ENCODE peak calls at places on chromosome 14, in five cellular contexts. M, Q, A, C and S are unnamed samples.
A peak's percentile ranks its signal among the peaks of the same experiment; 100 is the strongest.

GRCh38 chr14:28773917-28774691 is 7.5 kb downstream of the FOXG1 start:
- DNase-seq in M (no peak), Q (no peak), A (no peak), C (peak; percentile 73), S (no peak)

GRCh38 chr14:22898302-22898894 is 15.4 kb downstream of the REM2 start:
- DNase-seq in M (no peak), Q (no peak), A (no peak), C (peak; percentile 91), S (peak; percentile 38)

GRCh38 chr14:20631821-20632389 is 9.6 kb downstream of the OR6S1 start:
- DNase-seq in M (peak; percentile 64), Q (peak; percentile 71), A (peak; percentile 56), C (peak; percentile 84), S (no peak)

GRCh38 chr14:99188721-99189120 is 83.3 kb downstream of the BCL11B start:
- DNase-seq in M (no peak), Q (no peak), A (no peak), C (no peak), S (no peak)

GRCh38 chr14:24143511-24143910 is 2.1 kb upstream of the EMC9 start:
- DNase-seq in M (no peak), Q (no peak), A (no peak), C (peak; percentile 87), S (no peak)

GRCh38 chr14:34252227-34252626 is 209.8 kb downstream of the SPTSSA start:
- DNase-seq in M (no peak), Q (no peak), A (no peak), C (peak; percentile 7), S (no peak)

GRCh38 chr14:54848910-54849309 is 53.7 kb downstream of the GCH1 start:
- DNase-seq in M (no peak), Q (no peak), A (no peak), C (no peak), S (no peak)

GRCh38 chr14:59228416-59228815 is 39.9 kb downstream of the DAAM1 start:
- DNase-seq in M (no peak), Q (no peak), A (no peak), C (peak; percentile 61), S (no peak)

GRCh38 chr14:22837059-22837749 is 819 bp downstream of the MMP14 start:
- DNase-seq in M (peak; percentile 72), Q (peak; percentile 76), A (peak; percentile 72), C (peak; percentile 81), S (no peak)

GRCh38 chr14:104403421-104404220 is 175.9 kb upstream of the C14orf180 start:
- DNase-seq in M (no peak), Q (no peak), A (no peak), C (no peak), S (no peak)

GRCh38 chr14:30129795-30130194 is 202.1 kb upstream of the PRKD1 start:
- DNase-seq in M (no peak), Q (no peak), A (no peak), C (peak; percentile 54), S (no peak)

GRCh38 chr14:99327458-99328250 is 55.7 kb upstream of the BCL11B start:
- DNase-seq in M (no peak), Q (no peak), A (no peak), C (peak; percentile 9), S (no peak)

GRCh38 chr14:54175298-54175942 is 218.8 kb upstream of the BMP4 start:
- DNase-seq in M (no peak), Q (no peak), A (peak; percentile 59), C (peak; percentile 73), S (peak; percentile 43)

GRCh38 chr14:35378638-35379568 is 25.6 kb downstream of the NFKBIA start:
- DNase-seq in M (no peak), Q (no peak), A (no peak), C (peak; percentile 27), S (no peak)

GRCh38 chr14:75968461-75968860 is 13.3 kb downstream of the TGFB3 start:
- DNase-seq in M (no peak), Q (no peak), A (no peak), C (peak; percentile 75), S (no peak)

GRCh38 chr14:71438684-71439083 is 493.5 kb upstream of the RGS6 start:
- DNase-seq in M (no peak), Q (no peak), A (no peak), C (peak; percentile 62), S (no peak)
- H3K27ac ChIP-seq in M (no peak overlapping the region), Q (no peak overlapping the region), A (no peak overlapping the region), C (peak overlapping the region; percentile 87), S (peak overlapping the region; percentile 47)

GRCh38 chr14:61523751-61524150 is 171.6 kb upstream of the HIF1A start:
- DNase-seq in M (no peak), Q (no peak), A (no peak), C (no peak), S (no peak)
- H3K27ac ChIP-seq in M (no peak overlapping the region), Q (peak overlapping the region; percentile 92), A (peak overlapping the region; percentile 83), C (peak overlapping the region; percentile 68), S (no peak overlapping the region)

GRCh38 chr14:102927346-102927877 is 4.9 kb downstream of the AMN start:
- DNase-seq in M (peak; percentile 86), Q (no peak), A (no peak), C (no peak), S (no peak)
- H3K27ac ChIP-seq in M (peak overlapping the region; percentile 83), Q (no peak overlapping the region), A (no peak overlapping the region), C (no peak overlapping the region), S (no peak overlapping the region)

GRCh38 chr14:68458840-68459469 is 333.9 kb downstream of the ZFP36L1 start:
- DNase-seq in M (no peak), Q (peak; percentile 45), A (peak; percentile 65), C (peak; percentile 67), S (no peak)
- H3K27ac ChIP-seq in M (peak overlapping the region; percentile 73), Q (peak overlapping the region; percentile 62), A (peak overlapping the region; percentile 9), C (peak overlapping the region; percentile 49), S (peak overlapping the region; percentile 74)

DNA sequence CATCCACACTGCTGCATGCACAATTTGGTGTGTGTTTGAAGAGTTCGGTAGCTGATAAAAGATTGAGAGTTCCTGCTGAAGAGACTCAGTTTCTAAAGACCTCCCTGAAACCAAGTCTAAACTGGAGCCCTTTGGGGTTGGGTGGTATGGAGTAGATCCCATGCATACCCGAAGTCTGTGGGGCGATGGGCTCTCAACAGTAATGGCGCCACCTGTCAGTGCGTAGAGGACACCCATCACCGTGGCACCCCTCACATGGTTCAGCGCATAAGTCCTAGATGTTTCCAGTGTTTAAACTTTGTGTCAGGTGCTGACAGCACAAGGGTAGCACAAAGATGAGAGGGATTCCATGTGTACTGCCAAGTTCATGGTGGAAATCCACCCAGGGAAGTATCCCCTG is 85.9 kb downstream of the ESR2 start:
- DNase-seq in M (no peak), Q (no peak), A (no peak), C (no peak), S (no peak)
- H3K27ac ChIP-seq in M (peak overlapping the region; percentile 67), Q (no peak overlapping the region), A (no peak overlapping the region), C (no peak overlapping the region), S (no peak overlapping the region)

GRCh38 chr14:88521818-88522217 is 33.0 kb downstream of the PTPN21 start:
- DNase-seq in M (no peak), Q (no peak), A (no peak), C (peak; percentile 38), S (no peak)
- H3K27ac ChIP-seq in M (peak overlapping the region; percentile 56), Q (no peak overlapping the region), A (no peak overlapping the region), C (peak overlapping the region; percentile 32), S (no peak overlapping the region)

GRCh38 chr14:69191340-69192111 is at the start of gene EXD2:
- DNase-seq in M (peak; percentile 92), Q (peak; percentile 87), A (peak; percentile 87), C (peak; percentile 86), S (peak; percentile 27)
- H3K27ac ChIP-seq in M (peak within 1 kb of the TSS; percentile 89), Q (peak within 1 kb of the TSS; percentile 84), A (peak within 1 kb of the TSS; percentile 71), C (no peak within 1 kb of the TSS), S (no peak within 1 kb of the TSS)

GRCh38 chr14:36465178-36465577 is 54.9 kb downstream of the NKX2-1 start:
- DNase-seq in M (no peak), Q (no peak), A (no peak), C (no peak), S (no peak)
- H3K27ac ChIP-seq in M (no peak overlapping the region), Q (no peak overlapping the region), A (no peak overlapping the region), C (no peak overlapping the region), S (no peak overlapping the region)